ENCODE peak calls at places on chromosomes 16 and 17, in six cellular contexts. P is mesenchymal stem cell, L is GM12878, T is neural progenitor cell, E is mesendoderm, N is neuronal stem cell. I is an unnamed sample.

GRCh38 chr16:84226026-84226425 is 13.8 kb downstream of the KCNG4 start:
- DNase-seq in P (no peak), L (no peak), T (no peak), E (no peak), N (no peak), I (no peak)

GRCh38 chr17:10771142-10771541 is 32.8 kb downstream of the TMEM238L start:
- DNase-seq in P (no peak), L (no peak), T (no peak), E (no peak), N (no peak), I (no peak)

GRCh38 chr17:82874011-82874835 is 34.4 kb upstream of the ZNF750 start:
- DNase-seq in P (no peak), L (no peak), T (no peak), E (no peak), N (no peak), I (no peak)

GRCh38 chr16:1167276-1168107 is 14.6 kb downstream of the CACNA1H start:
- DNase-seq in P (no peak), L (no peak), T (peak; percentile 95), E (no peak), N (peak; percentile 76), I (peak; percentile 52)

GRCh38 chr17:55825213-55825612 is 74.4 kb downstream of the PCTP start:
- DNase-seq in P (no peak), L (no peak), T (peak; percentile 37), E (peak; percentile 38), N (no peak), I (peak; percentile 54)

GRCh38 chr17:75558666-75559530 is 28.7 kb upstream of the MYO15B start:
- DNase-seq in P (no peak), L (no peak), T (no peak), E (no peak), N (no peak), I (no peak)

GRCh38 chr17:16932611-16933010 is 39.3 kb downstream of the TNFRSF13B start:
- DNase-seq in P (no peak), L (no peak), T (no peak), E (no peak), N (no peak), I (no peak)

GRCh38 chr16:51167170-51167710 is 16.2 kb upstream of the SALL1 start:
- DNase-seq in P (no peak), L (no peak), T (no peak), E (no peak), N (no peak), I (no peak)

GRCh38 chr17:36934759-36935630 is 2.3 kb upstream of the LHX1 start:
- DNase-seq in P (no peak), L (no peak), T (peak; percentile 85), E (peak; percentile 79), N (no peak), I (no peak)

GRCh38 chr16:89507219-89507833 is 877 bp upstream of the SPG7 start:
- DNase-seq in P (no peak), L (no peak), T (no peak), E (no peak), N (no peak), I (no peak)
- H3K9ac ChIP-seq in P (peak overlapping the region; percentile 97), L (peak overlapping the region; percentile 77), T (peak overlapping the region; percentile 48), E (peak overlapping the region; percentile 90), N (peak overlapping the region; percentile 87), I (peak overlapping the region; percentile 83)

GRCh38 chr16:72924918-72925630 is 122.9 kb downstream of the ZFHX3 start:
- DNase-seq in P (no peak), L (no peak), T (no peak), E (no peak), N (no peak), I (no peak)
- H3K4me1 ChIP-seq in P (peaks cover 14% of the 10 kb centered on the region), L (no peaks in the 10 kb centered on the region), T (peaks cover 8% of the 10 kb centered on the region), E (no peaks in the 10 kb centered on the region), N (peaks cover 18% of the 10 kb centered on the region), I (no peaks in the 10 kb centered on the region)

GRCh38 chr17:59287452-59287851 is 44.0 kb upstream of the YPEL2 start:
- DNase-seq in P (no peak), L (no peak), T (no peak), E (no peak), N (no peak), I (peak; percentile 44)
- H3K4me2 ChIP-seq in P (no peak overlapping the region), L (no peak overlapping the region), T (no peak overlapping the region), E (no peak overlapping the region), N (no peak overlapping the region), I (no peak overlapping the region)

GRCh38 chr16:85865-86264 is 7.8 kb downstream of the MPG start:
- DNase-seq in P (no peak), L (no peak), T (no peak), E (no peak), N (no peak), I (no peak)

GRCh38 chr16:85453-85782 is 7.4 kb downstream of the MPG start:
- DNase-seq in P (no peak), L (no peak), T (no peak), E (no peak), N (no peak), I (no peak)

GRCh38 chr16:86483-86952 is 8.5 kb downstream of the MPG start:
- DNase-seq in P (no peak), L (no peak), T (no peak), E (no peak), N (no peak), I (no peak)

GRCh38 chr16:83781-84615 is 6.0 kb downstream of the MPG start:
- DNase-seq in P (peak; percentile 48), L (no peak), T (no peak), E (no peak), N (no peak), I (no peak)

DNA sequence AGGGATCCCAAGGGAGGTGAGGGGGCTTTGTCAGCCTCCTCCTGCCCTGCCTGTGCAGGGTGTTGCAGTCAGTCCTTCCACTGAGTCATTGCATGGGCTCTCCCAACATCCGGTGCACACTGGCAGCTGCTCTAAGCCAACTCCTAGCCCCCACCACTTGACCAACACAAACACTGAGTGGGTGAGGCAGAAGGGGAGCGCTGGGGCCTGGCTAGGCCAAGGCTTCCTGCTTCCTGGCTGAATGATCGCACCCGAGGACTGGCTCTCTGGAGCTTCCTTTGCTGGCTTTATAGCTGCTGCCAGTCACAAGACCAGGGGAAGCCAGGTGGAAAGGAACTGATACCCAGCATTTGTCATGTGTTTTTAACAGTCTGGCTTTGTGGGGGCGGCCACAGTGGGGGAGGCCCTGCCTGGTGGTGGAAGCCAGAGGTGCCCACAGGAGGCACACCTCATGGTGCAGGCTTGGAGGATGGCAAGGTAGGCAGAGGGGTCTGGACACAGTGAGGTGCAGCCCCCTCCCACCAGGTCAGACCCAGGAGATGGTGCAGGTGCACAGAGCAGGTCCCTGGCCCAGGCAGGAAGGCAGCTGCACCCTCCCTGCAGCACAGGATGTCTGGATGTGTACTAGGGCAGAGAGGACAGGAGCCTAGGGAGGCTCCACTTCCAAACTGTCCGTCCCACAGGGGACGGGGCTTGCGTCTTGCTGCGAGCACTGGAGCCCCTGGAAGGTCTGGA is 6.9 kb downstream of the MPG start:
- DNase-seq in P (peak; percentile 97), L (peak; percentile 65), T (no peak), E (no peak), N (no peak), I (peak; percentile 47)
- H3K9ac ChIP-seq in P (peak overlapping the region; percentile 72), L (no peak overlapping the region), T (no peak overlapping the region), E (no peak overlapping the region), N (peak overlapping the region; percentile 1), I (no peak overlapping the region)

GRCh38 chr16:3744018-3744417 is 26.7 kb upstream of the TRAP1 start:
- DNase-seq in P (no peak), L (no peak), T (no peak), E (no peak), N (no peak), I (no peak)
- H3K4me1 ChIP-seq in P (peaks cover 7% of the 10 kb centered on the region), L (no peaks in the 10 kb centered on the region), T (no peaks in the 10 kb centered on the region), E (no peaks in the 10 kb centered on the region), N (peaks cover 5% of the 10 kb centered on the region), I (no peaks in the 10 kb centered on the region)

GRCh38 chr16:56268799-56269198 is 77.5 kb downstream of the GNAO1 start:
- DNase-seq in P (no peak), L (no peak), T (no peak), E (no peak), N (no peak), I (no peak)
- H3K4me2 ChIP-seq in P (no peak overlapping the region), L (no peak overlapping the region), T (no peak overlapping the region), E (no peak overlapping the region), N (no peak overlapping the region), I (no peak overlapping the region)

DNA sequence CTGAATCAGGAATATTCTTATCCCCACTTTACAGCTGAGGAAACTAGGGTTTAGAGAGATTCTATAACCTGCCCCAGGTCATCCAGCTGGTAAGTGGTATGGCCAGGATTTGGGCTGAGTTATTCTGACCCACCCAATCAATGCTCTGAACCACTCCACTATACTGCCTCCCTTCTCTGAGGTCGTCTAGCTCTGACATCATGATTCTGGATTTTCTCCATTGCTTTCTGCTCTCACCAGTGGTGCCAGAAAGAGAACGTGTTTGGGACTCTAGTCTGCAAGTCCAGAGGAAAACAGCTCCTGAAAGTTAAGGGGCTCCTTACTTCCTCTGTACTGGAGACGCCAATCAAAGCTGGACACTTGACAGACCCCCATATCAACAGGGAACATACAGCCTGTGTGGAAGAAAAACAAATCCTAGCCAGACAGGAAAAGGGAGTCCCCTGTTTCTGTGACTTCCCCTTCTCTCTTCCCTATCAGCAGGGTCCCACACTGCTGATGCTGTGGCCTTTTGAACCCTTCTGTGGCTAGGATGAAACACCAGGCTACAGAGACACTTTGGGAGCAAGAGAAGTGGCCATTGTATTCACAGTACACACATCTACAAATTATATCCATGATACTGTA is 6.0 kb upstream of the EZH1 start:
- DNase-seq in P (no peak), L (no peak), T (no peak), E (no peak), N (no peak), I (peak; percentile 24)
- H3K9ac ChIP-seq in P (no peak overlapping the region), L (no peak overlapping the region), T (no peak overlapping the region), E (no peak overlapping the region), N (no peak overlapping the region), I (no peak overlapping the region)